ENCODE peak calls at places on chromosomes 4 and X, in six cellular contexts. H, Q, K, F, X and L are unnamed samples.

GRCh38 chr4:181294421-181294820 is 948.8 kb upstream of the TENM3 start:
- DNase-seq in Q (no peak), X (no peak), H (no peak), K (no peak), F (no peak), L (no peak)

GRCh38 chrX:132758778-132759177 is 199.7 kb downstream of the HS6ST2 start:
- DNase-seq in H (no peak), X (no peak), K (no peak), F (no peak), Q (no peak), L (no peak)

GRCh38 chr4:155079866-155080265 is 128.6 kb upstream of the NPY2R start:
- DNase-seq in Q (no peak), F (no peak), H (no peak), X (no peak), K (no peak), L (peak)

GRCh38 chrX:11908371-11908770 is 150.3 kb downstream of the MSL3 start:
- DNase-seq in K (no peak), X (no peak), H (no peak), Q (peak), F (no peak), L (peak)

GRCh38 chr4:83112239-83112638 is 2.3 kb downstream of the PLAC8 start:
- DNase-seq in X (no peak), Q (peak), F (no peak), H (no peak), K (no peak), L (no peak)

GRCh38 chr4:139300431-139301142 is 718 bp upstream of the NAA15 start:
- DNase-seq in X (no peak), K (no peak), F (peak), Q (no peak), H (no peak), L (peak)

GRCh38 chr4:8871417-8872401 is at the start of gene HMX1:
- DNase-seq in Q (no peak), K (no peak), H (no peak), X (no peak), F (no peak), L (no peak)

GRCh38 chr4:74522251-74522991 is 77.5 kb downstream of the AREG start:
- DNase-seq in H (no peak), X (no peak), Q (no peak), K (no peak), F (no peak), L (peak)

GRCh38 chrX:134026732-134027311 is 41.4 kb upstream of the GPC3 start:
- DNase-seq in X (peak), K (no peak), H (no peak), Q (peak), F (peak), L (peak)

GRCh38 chrX:13305091-13305490 is 14.8 kb downstream of the ATXN3L start:
- DNase-seq in F (no peak), Q (no peak), K (no peak), X (no peak), H (no peak), L (no peak)

GRCh38 chr4:112766422-112766821 is 129.5 kb downstream of the LARP7 start:
- DNase-seq in Q (peak), H (no peak), F (no peak), K (no peak), X (no peak), L (peak)

GRCh38 chr4:64824591-64824990 is 415.3 kb upstream of the TECRL start:
- DNase-seq in Q (no peak), H (no peak), F (no peak), X (no peak), K (no peak), L (no peak)

GRCh38 chr4:32268949-32269348 is 1548.8 kb downstream of the PCDH7 start:
- DNase-seq in K (no peak), X (no peak), F (no peak), H (no peak), Q (no peak), L (peak)

GRCh38 chr4:77156912-77157858 is at the start of gene CCNG2:
- DNase-seq in K (peak), F (peak), H (peak), X (peak), Q (peak), L (peak)

GRCh38 chr4:108336076-108336475 is 167.3 kb upstream of the LEF1 start:
- DNase-seq in K (no peak), F (no peak), Q (no peak), H (no peak), X (no peak), L (peak)

GRCh38 chrX:15336023-15336413 is 695 bp upstream of the PIGA start:
- DNase-seq in F (no peak), X (no peak), H (no peak), Q (no peak), K (no peak), L (peak)

GRCh38 chrX:41259516-41259915 is 74.4 kb upstream of the DDX3X start:
- DNase-seq in Q (no peak), F (no peak), K (no peak), H (no peak), X (no peak), L (no peak)

GRCh38 chrX:20829665-20830481 is 544.3 kb upstream of the CNKSR2 start:
- DNase-seq in Q (no peak), F (no peak), H (no peak), K (no peak), X (no peak), L (peak)

GRCh38 chr4:13860126-13860525 is 232.6 kb upstream of the BOD1L1 start:
- DNase-seq in Q (no peak), X (no peak), H (no peak), K (no peak), F (no peak), L (peak)

GRCh38 chr4:70956570-70957210 is 36.8 kb upstream of the DCK start:
- DNase-seq in X (no peak), F (no peak), Q (no peak), H (no peak), K (no peak), L (no peak)

GRCh38 chrX:120358687-120359086 is 3.2 kb upstream of the ATP1B4 start:
- DNase-seq in H (no peak), Q (no peak), F (no peak), X (no peak), K (no peak), L (no peak)

GRCh38 chr4:110518889-110519490 is 43.0 kb downstream of the ENPEP start:
- DNase-seq in H (no peak), Q (peak), X (no peak), K (no peak), F (no peak), L (peak)

GRCh38 chr4:99117876-99118693 is 26.0 kb downstream of the ADH4 start:
- DNase-seq in Q (peak), K (no peak), F (no peak), H (no peak), X (no peak), L (peak)

GRCh38 chr4:53629296-53629695 is 38.0 kb upstream of the LNX1 start:
- DNase-seq in F (no peak), H (no peak), K (no peak), Q (no peak), X (no peak), L (no peak)

GRCh38 chrX:150460781-150461180 is 97.7 kb downstream of the MAMLD1 start:
- DNase-seq in H (no peak), Q (no peak), F (no peak), X (no peak), K (no peak), L (no peak)

GRCh38 chr4:33966808-33967207 is 2277.5 kb downstream of the ARAP2 start:
- DNase-seq in H (no peak), K (no peak), F (no peak), Q (no peak), X (no peak), L (no peak)

GRCh38 chrX:22950278-22951266 is 49.2 kb upstream of the DDX53 start:
- DNase-seq in K (no peak), X (peak), F (no peak), Q (no peak), H (no peak), L (peak)

GRCh38 chr4:155854597-155855226 is 11.4 kb downstream of the ASIC5 start:
- DNase-seq in Q (no peak), F (no peak), H (peak), K (no peak), X (no peak), L (peak)

GRCh38 chr4:168585168-168586091 is 88.6 kb downstream of the PALLD start:
- DNase-seq in K (peak), F (no peak), H (no peak), X (peak), Q (peak), L (peak)

GRCh38 chr4:173332021-173332487 is 2.1 kb downstream of the HMGB2 start:
- DNase-seq in F (no peak), Q (peak), X (no peak), K (no peak), H (no peak), L (peak)

GRCh38 chr4:64158648-64159326 is 250.5 kb downstream of the TECRL start:
- DNase-seq in H (no peak), K (peak), X (no peak), Q (peak), F (no peak), L (peak)

GRCh38 chrX:42276982-42277690 is 353.8 kb upstream of the CASK start:
- DNase-seq in F (no peak), Q (no peak), X (no peak), K (no peak), H (no peak), L (no peak)
- TF ChIP-seq CTCF in F (no peak), Q (no peak), X (no peak), K (no peak), H (no peak), L (no peak)

DNA sequence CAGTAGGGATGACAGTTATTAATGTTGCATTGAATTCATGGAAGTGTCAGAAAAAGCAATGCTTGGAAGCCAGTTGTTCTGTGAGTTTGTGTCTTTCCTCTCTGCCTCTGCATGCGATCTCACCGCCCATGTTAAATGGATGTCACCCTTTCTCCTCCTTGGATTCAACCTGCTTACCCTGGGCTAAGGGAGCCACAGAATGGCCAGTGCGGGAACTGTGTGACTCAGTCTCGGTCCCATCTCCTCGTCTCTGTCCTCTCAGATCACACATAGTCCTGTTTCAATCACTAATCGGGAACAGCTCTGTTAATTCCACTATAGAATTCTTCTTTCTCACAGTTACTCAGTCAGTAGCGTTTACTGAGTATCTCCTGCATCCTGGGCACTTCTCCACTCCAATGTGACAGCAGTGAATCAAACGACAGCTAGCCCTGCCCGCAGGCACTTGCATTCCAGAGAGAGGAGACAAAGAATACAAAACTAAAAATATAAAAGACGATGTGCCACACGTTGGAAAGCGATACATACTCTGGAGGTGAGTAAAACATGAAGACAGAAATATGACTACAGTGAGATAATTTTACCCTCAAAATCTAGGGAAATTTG is 53.6 kb upstream of the TLR3 start:
- DNase-seq in F (no peak), H (no peak), Q (no peak), K (peak), X (no peak), L (no peak)
- TF ChIP-seq CTCF in F (no peak), H (no peak), Q (no peak), K (no peak), X (no peak), L (no peak)

GRCh38 chr4:146119845-146120404 is 55.6 kb upstream of the LSM6 start:
- DNase-seq in H (no peak), X (no peak), Q (no peak), F (no peak), K (no peak), L (no peak)

GRCh38 chr4:146122398-146122797 is 53.1 kb upstream of the LSM6 start:
- DNase-seq in F (no peak), H (no peak), K (no peak), X (no peak), Q (no peak), L (no peak)

GRCh38 chr4:146121757-146122156 is 53.8 kb upstream of the LSM6 start:
- DNase-seq in F (no peak), H (no peak), Q (no peak), X (no peak), K (no peak), L (no peak)

GRCh38 chr4:146123231-146123630 is 52.3 kb upstream of the LSM6 start:
- DNase-seq in Q (no peak), H (no peak), K (no peak), F (no peak), X (no peak), L (no peak)

DNA sequence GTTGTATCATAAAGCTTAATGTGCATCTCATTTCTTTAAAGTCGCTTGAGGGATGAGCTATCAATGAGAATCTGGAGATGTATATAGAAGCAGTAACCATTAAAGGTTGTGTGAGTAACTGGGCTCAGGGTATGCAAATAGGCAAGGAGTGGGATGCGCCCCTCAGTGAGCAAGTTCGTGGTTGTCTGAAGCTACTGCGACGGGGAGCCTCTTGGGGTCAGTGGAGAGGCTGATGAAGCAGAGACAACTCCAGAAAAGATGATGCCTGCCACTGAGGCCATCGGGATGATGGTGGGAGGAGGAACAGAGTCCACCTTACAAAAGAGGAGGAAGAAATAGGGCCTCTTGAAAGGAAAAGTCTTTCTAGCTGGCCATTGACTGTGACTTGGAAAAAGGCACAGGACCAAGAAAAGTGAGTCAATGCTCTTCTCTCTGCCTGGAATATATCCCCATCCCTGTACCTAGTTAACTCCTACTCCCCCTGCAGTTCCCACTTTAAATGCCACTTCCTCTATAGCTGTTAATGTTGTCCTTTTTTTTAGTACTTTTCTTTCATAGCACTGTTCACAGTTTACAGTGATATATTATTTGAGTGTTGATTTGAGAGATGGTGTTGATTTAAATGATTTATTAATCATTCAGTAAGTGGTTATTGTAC is 51.4 kb upstream of the LSM6 start:
- DNase-seq in H (no peak), K (no peak), X (no peak), Q (no peak), F (no peak), L (no peak)
- TF ChIP-seq CTCF in H (no peak), K (no peak), X (no peak), Q (peak), F (no peak), L (no peak)

GRCh38 chrX:148020329-148020728 is 39.2 kb downstream of the FMR1NB start:
- DNase-seq in X (no peak), H (no peak), F (no peak), K (no peak), Q (no peak), L (no peak)
- TF ChIP-seq CTCF in X (no peak), H (no peak), F (no peak), K (no peak), Q (no peak), L (no peak)

GRCh38 chr4:154024097-154024496 is 235.2 kb upstream of the SFRP2 start:
- DNase-seq in F (no peak), X (no peak), K (no peak), Q (no peak), H (no peak), L (peak)
- TF ChIP-seq CTCF in F (no peak), X (no peak), K (no peak), Q (no peak), H (no peak), L (peak)

DNA sequence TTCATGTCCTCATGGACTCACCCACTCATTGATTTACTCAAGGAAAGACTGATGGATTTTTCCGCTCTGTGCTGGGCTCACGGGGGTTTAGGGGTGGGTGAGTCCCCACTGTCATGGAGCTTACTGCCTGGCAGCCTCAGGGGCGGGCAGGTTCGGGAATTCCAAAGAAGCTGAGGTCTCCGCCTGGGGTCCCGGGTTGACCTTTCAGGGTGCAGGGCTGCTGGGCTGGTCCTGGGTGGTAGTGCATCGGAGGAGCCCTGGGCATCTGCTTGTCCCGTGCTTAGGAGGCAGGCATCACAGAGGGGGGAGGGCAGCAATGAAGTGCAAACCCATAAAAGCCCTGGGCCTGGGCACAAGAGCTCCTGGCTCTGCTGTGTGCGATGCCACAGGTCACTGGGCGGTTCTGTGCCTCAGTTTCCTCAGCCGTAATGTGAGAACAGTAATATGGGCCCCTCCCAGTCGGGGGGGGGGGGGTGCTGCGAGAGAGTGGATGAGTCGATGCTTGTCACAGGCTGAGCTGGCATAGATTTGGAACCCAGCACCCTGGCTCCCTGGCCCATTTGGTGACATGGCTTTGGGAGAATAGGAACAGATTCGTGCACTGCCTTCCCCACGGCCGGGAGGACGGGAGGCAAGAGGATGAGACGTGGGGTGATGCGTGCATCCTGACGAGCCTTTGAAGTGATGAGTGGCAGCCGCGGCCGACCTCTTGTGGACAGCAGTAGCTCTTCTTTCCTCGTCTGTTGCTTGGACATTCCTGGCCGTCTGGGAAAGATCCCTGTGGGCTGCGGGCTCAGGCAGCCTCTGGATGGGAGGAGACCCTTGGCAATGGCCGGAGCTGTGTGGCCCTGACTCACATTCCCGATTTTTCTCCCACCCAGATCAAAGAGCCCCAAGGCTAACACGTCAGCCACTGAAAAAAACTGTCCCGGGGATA is 42.0 kb downstream of the PSAPL1 start:
- DNase-seq in Q (no peak), K (peak), X (peak), F (no peak), H (peak), L (peak)
- TF ChIP-seq CTCF in Q (no peak), K (no peak), X (peak), F (no peak), H (no peak), L (peak)

DNA sequence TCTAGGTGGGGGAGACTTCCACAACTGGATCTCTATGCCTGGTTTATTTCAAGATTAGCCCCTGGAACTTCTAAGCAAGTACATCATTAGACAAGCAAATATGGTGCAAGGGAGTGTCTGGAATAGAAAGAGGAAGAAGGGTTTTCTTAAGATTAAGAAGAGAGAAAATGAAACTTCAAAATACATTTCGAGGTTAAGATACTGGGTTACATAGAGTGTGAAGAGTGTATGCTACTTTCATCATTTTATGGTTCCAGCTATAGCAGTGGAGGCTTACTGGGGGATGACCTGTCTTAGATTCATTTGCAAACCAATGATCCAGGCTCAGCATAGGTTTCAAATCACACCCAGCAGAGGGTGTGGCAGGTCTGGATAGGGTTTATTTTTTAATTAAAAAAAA is 144.4 kb upstream of the GATB start:
- DNase-seq in K (no peak), H (no peak), X (no peak), Q (peak), F (no peak), L (no peak)
- TF ChIP-seq CTCF in K (no peak), H (no peak), X (no peak), Q (no peak), F (no peak), L (no peak)

GRCh38 chr4:26782830-26783202 is 77.8 kb upstream of the STIM2 start:
- DNase-seq in H (no peak), F (no peak), Q (no peak), X (no peak), K (no peak), L (peak)

GRCh38 chr4:26784207-26784606 is 76.4 kb upstream of the STIM2 start:
- DNase-seq in F (no peak), Q (no peak), X (no peak), K (no peak), H (no peak), L (no peak)

GRCh38 chr4:26780524-26780923 is 80.1 kb upstream of the STIM2 start:
- DNase-seq in H (no peak), F (no peak), K (no peak), X (no peak), Q (no peak), L (peak)

GRCh38 chr4:26779674-26780073 is 81.0 kb upstream of the STIM2 start:
- DNase-seq in X (no peak), Q (no peak), K (peak), H (no peak), F (no peak), L (peak)

DNA sequence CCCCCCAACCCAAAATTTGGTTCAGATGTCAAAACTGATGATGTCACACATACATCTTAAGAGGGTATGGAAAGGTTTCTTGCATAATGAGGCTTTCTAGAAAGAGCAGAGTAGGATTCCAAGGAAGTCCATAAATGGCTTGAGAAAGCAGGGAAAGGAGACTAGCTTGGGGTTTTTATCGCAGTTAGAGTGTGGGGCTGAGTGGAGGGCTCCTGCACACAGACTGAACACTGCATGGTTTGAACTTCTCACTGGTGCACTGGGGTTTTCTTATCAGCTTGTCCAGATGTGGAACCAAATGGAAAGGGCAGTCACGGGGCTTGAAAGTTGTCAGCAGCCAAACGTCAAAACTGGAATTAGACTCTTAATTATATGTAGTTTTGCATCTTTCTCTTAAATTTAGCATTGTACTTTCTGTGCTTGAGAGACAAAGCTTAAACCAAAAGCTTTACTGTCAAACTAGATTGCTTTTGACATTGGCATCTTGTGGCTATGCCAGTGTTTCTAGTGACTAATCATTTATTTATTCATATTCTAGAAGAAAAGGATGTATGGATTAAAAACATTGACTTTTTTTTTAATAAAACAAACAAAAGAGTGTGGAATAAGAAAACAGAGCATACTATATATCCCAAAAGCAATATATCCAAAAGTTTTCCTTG is 78.3 kb upstream of the STIM2 start:
- DNase-seq in K (no peak), Q (no peak), H (no peak), F (no peak), X (no peak), L (peak)
- TF ChIP-seq CTCF in K (no peak), Q (no peak), H (no peak), F (no peak), X (no peak), L (no peak)